ENCODE peak calls at places on chromosomes 5 and 9, in eight cellular contexts. S is endothelial cell of umbilical vein, D is A549, G is GM12878, V is K562, M is H1, E is SK-N-SH, N is HepG2. Q is an unnamed sample.

GRCh38 chr9:136512651-136513066 is 29.8 kb upstream of the SEC16A start:
- DNase-seq in N (no peak), D (peak), S (peak), M (no peak), E (peak), V (peak), G (no peak), Q (no peak)

GRCh38 chr9:99826579-99826978 is 4.9 kb downstream of the NR4A3 start:
- DNase-seq in V (no peak), E (no peak), D (no peak), G (no peak), M (no peak), N (no peak), S (no peak), Q (no peak)

GRCh38 chr5:61931236-61931635 is 374.8 kb upstream of the KIF2A start:
- DNase-seq in V (no peak), G (no peak), S (no peak), M (no peak), E (no peak), D (no peak), N (no peak), Q (no peak)

GRCh38 chr9:26779072-26779471 is 113.5 kb downstream of the CAAP1 start:
- DNase-seq in S (no peak), D (no peak), E (no peak), V (no peak), G (no peak), N (peak), M (no peak), Q (peak)

GRCh38 chr5:148808864-148809642 is 17.4 kb upstream of the ADRB2 start:
- DNase-seq in G (peak), S (no peak), D (no peak), N (no peak), V (peak), M (no peak), E (peak), Q (no peak)

GRCh38 chr9:86413966-86414880 is 60.0 kb upstream of the TUT7 start:
- DNase-seq in V (peak), S (peak), E (peak), G (no peak), N (peak), M (no peak), D (no peak), Q (no peak)

GRCh38 chr5:69029292-69029691 is 64.5 kb upstream of the SLC30A5 start:
- DNase-seq in V (no peak), N (no peak), E (no peak), S (no peak), D (no peak), G (no peak), M (no peak), Q (no peak)

GRCh38 chr5:32131604-32132003 is 42.5 kb downstream of the GOLPH3 start:
- DNase-seq in V (no peak), M (no peak), S (no peak), D (no peak), E (no peak), G (no peak), N (no peak), Q (no peak)

GRCh38 chr5:173823721-173824567 is 64.2 kb upstream of the CPEB4 start:
- DNase-seq in V (no peak), S (peak), N (peak), E (no peak), G (no peak), D (peak), M (no peak), Q (no peak)

GRCh38 chr9:136572003-136572595 is 26.3 kb upstream of the NOTCH1 start:
- DNase-seq in S (no peak), V (no peak), E (no peak), M (peak), G (no peak), N (peak), D (peak), Q (no peak)

GRCh38 chr5:14721990-14722656 is 57.6 kb downstream of the OTULIN start:
- DNase-seq in M (no peak), S (no peak), V (no peak), D (no peak), G (no peak), E (no peak), N (peak), Q (no peak)

GRCh38 chr9:21029661-21030060 is 1.8 kb downstream of the HACD4 start:
- DNase-seq in D (no peak), V (no peak), M (no peak), G (no peak), E (no peak), S (no peak), N (no peak), Q (no peak)

GRCh38 chr5:138748630-138749081 is 4.6 kb upstream of the CTNNA1 start:
- DNase-seq in S (no peak), D (no peak), V (peak), E (no peak), G (no peak), M (no peak), N (no peak), Q (no peak)

DNA sequence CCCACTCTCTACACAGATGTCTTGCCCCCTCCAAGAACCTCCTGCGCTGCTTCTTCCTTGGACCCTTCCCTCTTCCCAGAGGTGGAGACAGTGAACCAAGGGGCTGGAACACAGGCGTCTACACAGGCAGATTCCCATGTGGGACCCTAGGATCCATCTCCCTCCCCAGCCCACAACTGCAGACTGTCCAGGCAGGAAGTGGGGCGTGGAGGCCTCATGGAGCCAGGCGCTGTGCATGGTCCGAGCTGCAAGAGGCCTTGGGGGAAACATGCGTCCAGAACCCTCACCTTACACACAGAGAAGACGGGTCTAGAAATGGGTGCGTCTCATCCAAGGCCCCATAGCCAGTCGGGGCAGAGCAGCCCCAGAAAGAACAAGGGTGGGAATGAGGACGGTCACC is 117.5 kb downstream of the VAV2 start:
- DNase-seq in M (no peak), E (no peak), D (no peak), N (no peak), G (no peak), S (no peak), V (no peak), Q (no peak)
- H3K4me2 ChIP-seq in M (no peak), E (peak), D (peak), N (no peak), G (no peak), S (no peak), V (no peak), Q (peak)

GRCh38 chr5:83000922-83001321 is 76.3 kb downstream of the TMEM167A start:
- DNase-seq in S (no peak), V (no peak), G (no peak), E (no peak), D (no peak), N (no peak), M (no peak), Q (no peak)

GRCh38 chr5:83001788-83002381 is 75.3 kb downstream of the TMEM167A start:
- DNase-seq in S (no peak), M (no peak), E (no peak), V (no peak), D (no peak), G (no peak), N (no peak), Q (no peak)

GRCh38 chr5:83003791-83004190 is 73.4 kb downstream of the TMEM167A start:
- DNase-seq in S (no peak), G (no peak), E (no peak), M (no peak), V (no peak), N (no peak), D (no peak), Q (no peak)

GRCh38 chr5:83000448-83000847 is 76.7 kb downstream of the TMEM167A start:
- DNase-seq in D (no peak), N (no peak), M (no peak), E (no peak), G (no peak), S (peak), V (no peak), Q (no peak)
- TF ChIP-seq MAX in D (no peak), N (no peak), M (no peak), E (no peak), G (no peak), S (no peak), V (no peak), Q (no peak)

DNA sequence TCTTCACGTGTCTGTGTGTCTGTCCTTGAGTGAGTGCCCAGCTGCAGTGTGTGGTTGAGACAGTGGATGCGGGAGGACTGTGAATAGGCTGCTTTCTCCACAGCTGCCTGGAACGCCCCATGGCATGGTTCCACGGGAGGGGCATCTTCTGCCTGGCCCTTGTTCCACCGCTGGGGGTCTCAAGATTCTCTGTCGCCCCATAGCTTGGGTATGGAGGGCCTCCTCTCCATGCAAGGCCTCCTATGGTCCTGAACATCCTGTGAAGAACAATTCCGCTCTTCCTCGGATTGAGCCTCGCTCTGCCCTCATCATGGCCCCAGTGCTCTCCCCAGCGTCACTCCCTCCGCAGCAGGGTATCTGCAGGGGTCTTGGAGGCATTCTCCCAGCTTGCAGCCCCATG is 36.1 kb downstream of the COL5A1 start:
- DNase-seq in E (no peak), N (no peak), V (no peak), M (no peak), D (no peak), G (no peak), S (no peak), Q (no peak)
- H3K4me2 ChIP-seq in E (no peak), N (no peak), V (no peak), M (no peak), D (no peak), G (no peak), S (no peak), Q (no peak)

GRCh38 chr9:38372685-38373619 is 19.6 kb upstream of the ALDH1B1 start:
- DNase-seq in D (no peak), E (peak), V (no peak), M (no peak), S (no peak), G (no peak), N (no peak), Q (no peak)
- TF ChIP-seq MAX in D (no peak), E (no peak), V (no peak), M (no peak), S (no peak), G (no peak), N (no peak), Q (no peak)

GRCh38 chr5:10702040-10702629 is 58.9 kb downstream of the DAP start:
- DNase-seq in S (peak), G (no peak), E (no peak), V (peak), D (no peak), M (no peak), N (no peak), Q (peak)

GRCh38 chr5:10702911-10703491 is 58.0 kb downstream of the DAP start:
- DNase-seq in G (no peak), S (peak), V (peak), N (no peak), M (no peak), D (no peak), E (no peak), Q (peak)

GRCh38 chr5:10705736-10706135 is 55.3 kb downstream of the DAP start:
- DNase-seq in D (no peak), N (no peak), M (no peak), G (no peak), V (no peak), S (no peak), E (no peak), Q (no peak)

GRCh38 chr5:10704949-10705621 is 55.9 kb downstream of the DAP start:
- DNase-seq in S (peak), E (no peak), N (no peak), M (no peak), V (peak), G (no peak), D (no peak), Q (peak)

DNA sequence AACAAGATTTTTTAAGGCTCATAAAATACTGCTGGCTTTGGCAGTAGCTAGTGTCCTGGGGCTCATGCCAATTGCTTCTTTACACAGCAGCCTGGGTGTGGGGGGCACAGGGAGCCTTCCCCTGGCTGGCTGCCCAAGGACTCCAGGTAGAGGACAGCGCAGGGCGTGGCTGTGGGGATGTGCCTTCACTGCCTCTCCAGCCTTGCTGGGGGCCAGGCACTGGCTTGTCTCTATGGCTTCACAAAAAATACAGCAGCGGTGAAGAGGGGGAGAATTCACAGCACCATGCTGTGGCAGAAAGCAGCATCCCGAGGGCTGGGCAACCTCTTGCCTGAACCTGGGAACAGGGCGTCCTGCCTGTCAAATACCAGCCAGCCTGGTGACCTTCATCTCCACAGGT is 57.4 kb downstream of the DAP start:
- DNase-seq in G (no peak), E (no peak), S (no peak), V (no peak), N (no peak), D (no peak), M (no peak), Q (no peak)
- H3K4me2 ChIP-seq in G (no peak), E (no peak), S (no peak), V (peak), N (no peak), D (peak), M (no peak), Q (peak)

DNA sequence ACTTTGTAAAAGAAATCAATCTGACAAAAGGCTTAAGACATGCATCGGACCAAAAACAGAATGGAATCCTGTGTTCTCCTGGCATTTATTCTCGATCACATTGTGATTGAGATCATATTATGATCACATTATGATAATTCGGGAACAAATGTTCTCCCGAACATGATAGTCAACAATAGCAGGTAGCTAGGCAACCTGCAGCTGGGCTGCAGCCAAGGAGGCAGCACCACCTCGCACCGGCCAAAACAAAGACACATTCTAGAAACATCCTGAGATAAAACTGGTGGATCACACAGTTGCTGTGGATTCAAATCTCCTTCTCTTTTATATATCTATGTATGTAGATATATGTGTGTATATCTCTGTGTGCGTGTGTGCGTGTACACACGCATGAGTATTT is 480.6 kb upstream of the CYLC2 start:
- DNase-seq in S (no peak), N (no peak), D (no peak), V (no peak), M (no peak), G (no peak), E (no peak), Q (no peak)
- TF ChIP-seq MAX in S (no peak), N (no peak), D (no peak), V (no peak), M (no peak), G (no peak), E (no peak), Q (no peak)

DNA sequence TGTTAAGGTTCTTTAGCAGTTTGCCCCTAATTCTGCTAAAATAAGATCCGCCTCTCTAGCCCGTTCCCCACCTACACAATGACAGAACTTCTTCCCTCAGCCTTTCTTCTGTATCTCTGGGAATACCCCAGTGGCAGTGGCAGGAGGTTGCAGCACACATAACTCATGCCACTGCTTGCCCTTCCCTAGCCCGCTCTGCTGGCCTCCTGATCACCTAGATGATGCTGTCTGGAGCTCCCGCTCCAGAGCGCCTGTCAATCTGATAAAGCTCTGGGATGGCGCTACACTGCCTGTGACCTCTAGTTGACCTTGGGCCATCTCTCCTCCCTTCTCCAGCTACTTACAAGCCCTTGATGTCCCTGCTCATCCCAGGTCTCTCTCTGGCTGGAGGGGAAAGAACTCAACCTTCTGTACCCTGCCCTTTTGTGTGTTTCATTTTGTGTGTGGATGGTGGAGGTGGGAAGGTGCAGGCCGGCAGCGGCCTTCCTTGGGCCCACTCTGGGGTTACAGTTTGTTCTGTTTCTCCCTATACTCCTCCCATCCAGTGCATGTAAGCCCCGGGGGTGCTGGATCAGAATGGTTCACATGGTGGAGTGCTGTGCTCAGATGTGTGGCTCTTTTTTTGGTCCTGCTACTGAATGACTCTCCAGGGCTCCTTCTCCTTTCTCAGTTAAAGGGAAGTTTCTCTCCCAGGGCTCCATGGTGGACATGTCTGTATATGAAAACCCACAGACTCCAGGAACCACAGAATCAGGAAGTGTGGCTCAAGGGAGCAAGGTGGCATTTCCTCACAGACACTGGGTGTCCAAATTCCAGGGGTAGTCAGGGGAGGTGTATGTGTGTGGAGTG is 29.1 kb downstream of the MTX3 start:
- DNase-seq in E (peak), V (no peak), D (no peak), S (no peak), G (no peak), M (no peak), N (no peak), Q (no peak)
- H3K4me2 ChIP-seq in E (no peak), V (no peak), D (no peak), S (no peak), G (no peak), M (no peak), N (peak), Q (peak)

GRCh38 chr9:87712801-87713277 is 13.1 kb upstream of the CTSL start:
- DNase-seq in S (no peak), M (no peak), V (no peak), G (no peak), D (no peak), N (no peak), E (no peak), Q (no peak)

GRCh38 chr9:87710448-87710847 is 15.5 kb upstream of the CTSL start:
- DNase-seq in V (peak), D (no peak), E (no peak), G (no peak), S (no peak), N (no peak), M (no peak), Q (no peak)

GRCh38 chr9:87713278-87713989 is 12.5 kb upstream of the CTSL start:
- DNase-seq in S (peak), D (peak), V (peak), N (peak), E (no peak), G (no peak), M (no peak), Q (peak)

GRCh38 chr9:87713990-87714335 is 12.0 kb upstream of the CTSL start:
- DNase-seq in D (no peak), G (no peak), V (no peak), E (no peak), N (no peak), M (no peak), S (no peak), Q (no peak)

GRCh38 chr9:87711857-87712800 is 13.8 kb upstream of the CTSL start:
- DNase-seq in D (peak), E (peak), V (no peak), G (no peak), N (peak), M (no peak), S (peak), Q (no peak)
- TF ChIP-seq MAX in D (no peak), E (no peak), V (no peak), G (no peak), N (no peak), M (no peak), S (no peak), Q (no peak)

DNA sequence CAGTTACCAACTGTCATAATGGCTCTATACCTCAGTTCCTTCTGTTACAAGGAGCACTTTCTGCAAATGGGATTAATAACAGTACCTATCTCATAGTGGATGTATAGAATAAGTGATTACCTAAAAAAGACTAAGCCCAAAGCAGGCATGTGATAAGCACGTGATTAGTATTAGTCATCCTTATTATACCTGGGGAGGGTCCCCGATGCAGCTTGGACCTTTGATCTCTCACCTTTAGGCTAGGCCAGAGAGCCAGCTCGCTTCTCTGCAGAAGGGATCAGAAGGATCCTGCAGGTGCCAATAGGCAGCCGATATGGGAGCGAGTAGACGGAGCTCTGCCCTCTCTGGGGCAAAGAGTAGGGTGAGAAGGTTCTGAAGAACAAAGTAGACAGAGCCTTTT is 4.0 kb downstream of the JADE2 start:
- DNase-seq in G (no peak), D (no peak), S (no peak), V (no peak), E (no peak), N (no peak), M (no peak), Q (no peak)
- H3K4me2 ChIP-seq in G (peak), D (no peak), S (no peak), V (no peak), E (no peak), N (peak), M (no peak), Q (no peak)